ENCODE peak calls at places on chromosomes 4 and X, in ten cellular contexts. D is cardiac muscle cell; Y is GF-D8; M is T-helper 2 cell; J is left lung; B is ureter; P is cardiac fibroblast; L is GM13976; A is H7; U is activated CD4-positive, alpha-beta T cell treated with anti-CD3 and anti-CD28 coated beads, Interleukin-2, amount 10 ng/mL, durations not matched to agents 7 days and 5 days. V is an unnamed sample.

GRCh38 chr4:138330531-138330930 is 88.4 kb upstream of the SLC7A11 start:
- DNase-seq in D (no peak), Y (no peak), M (no peak), J (no peak), B (no peak), P (no peak), L (no peak), A (no peak), U (no peak), V (no peak)

GRCh38 chr4:1986578-1987210 is 22.1 kb downstream of the NELFA start:
- DNase-seq in D (no peak), Y (no peak), M (no peak), J (peak; percentile 21), B (no peak), P (no peak), L (no peak), A (peak; percentile 53), U (no peak), V (no peak)

GRCh38 chr4:22237155-22237751 is 278.6 kb downstream of the ADGRA3 start:
- DNase-seq in D (peak; percentile 47), Y (no peak), M (no peak), J (no peak), B (no peak), P (no peak), L (no peak), A (peak; percentile 48), U (peak; percentile 52), V (no peak)

GRCh38 chrX:27976284-27976683 is 5.0 kb downstream of the DCAF8L1 start:
- DNase-seq in D (no peak), Y (no peak), M (no peak), J (no peak), B (no peak), P (peak; percentile 70), L (no peak), A (no peak), U (no peak), V (no peak)

GRCh38 chr4:17173300-17173699 is 274.9 kb upstream of the LDB2 start:
- DNase-seq in D (no peak), Y (no peak), M (no peak), J (no peak), B (no peak), P (no peak), L (no peak), A (peak; percentile 52), U (no peak), V (no peak)

GRCh38 chr4:40621229-40621591 is 8.5 kb downstream of the RBM47 start:
- DNase-seq in D (no peak), Y (no peak), M (no peak), J (no peak), B (no peak), P (no peak), L (no peak), A (no peak), U (no peak), V (no peak)

GRCh38 chr4:78584863-78585576 is 33.5 kb downstream of the ANXA3 start:
- DNase-seq in D (no peak), Y (no peak), M (no peak), J (no peak), B (no peak), P (peak; percentile 29), L (no peak), A (no peak), U (no peak), V (no peak)

GRCh38 chrX:34848281-34848680 is 94.3 kb upstream of the FAM47B start:
- DNase-seq in D (no peak), Y (no peak), M (no peak), J (no peak), B (no peak), P (peak; percentile 38), L (no peak), A (no peak), U (no peak), V (no peak)

GRCh38 chr4:107736924-107737448 is 17.0 kb upstream of the PAPSS1 start:
- DNase-seq in D (peak; percentile 74), Y (no peak), M (peak; percentile 29), J (no peak), B (no peak), P (peak; percentile 70), L (peak; percentile 44), A (peak; percentile 49), U (peak; percentile 47), V (no peak)

GRCh38 chr4:118751634-118752293 is 66.6 kb downstream of the METTL14 start:
- DNase-seq in D (no peak), Y (no peak), M (no peak), J (no peak), B (no peak), P (peak; percentile 86), L (no peak), A (no peak), U (no peak), V (no peak)

GRCh38 chrX:964831-965416 is 247.5 kb downstream of the CRLF2 start:
- DNase-seq in D (no peak), Y (no peak), M (no peak), J (no peak), B (peak; percentile 17), P (no peak), L (no peak), A (no peak), U (no peak), V (no peak)

GRCh38 chr4:74267998-74268606 is 40.2 kb upstream of the EPGN start:
- DNase-seq in D (no peak), Y (no peak), M (no peak), J (no peak), B (no peak), P (peak; percentile 73), L (no peak), A (no peak), U (no peak), V (no peak)

GRCh38 chrX:10110316-10110932 is 46.4 kb upstream of the CLCN4 start:
- DNase-seq in D (no peak), Y (no peak), M (no peak), J (no peak), B (no peak), P (no peak), L (no peak), A (no peak), U (no peak), V (no peak)

GRCh38 chr4:102501176-102501634 is at the start of gene NFKB1:
- DNase-seq in D (peak; percentile 78), Y (peak; percentile 66), M (peak; percentile 90), J (peak; percentile 79), B (peak; percentile 76), P (peak; percentile 87), L (peak; percentile 82), A (peak; percentile 71), U (peak; percentile 82), V (no peak)

GRCh38 chrX:150874448-150874847 is 24.0 kb downstream of the CD99L2 start:
- DNase-seq in D (no peak), Y (no peak), M (no peak), J (no peak), B (no peak), P (no peak), L (no peak), A (no peak), U (no peak), V (no peak)

V was measured in esophagus muscularis mucosa.